ENCODE peak calls at places on chromosomes 11 and 22, in seven cellular contexts. Q, P, D, S, B, Z and A are unnamed samples.
A peak's percentile ranks its signal among the peaks of the same experiment; 100 is the strongest.

GRCh38 chr22:31969789-31970489 is 25.6 kb downstream of the YWHAH start:
- DNase-seq in Q (peak; percentile 55), P (peak; percentile 74), D (no peak), S (peak; percentile 62), B (peak; percentile 86), Z (peak; percentile 71), A (peak; percentile 36)

GRCh38 chr11:45543808-45544422 is 121.5 kb downstream of the CHST1 start:
- DNase-seq in Q (no peak), P (no peak), D (no peak), S (no peak), B (no peak), Z (peak; percentile 19), A (no peak)

GRCh38 chr11:106461839-106462545 is 384.5 kb downstream of the AASDHPPT start:
- DNase-seq in Q (no peak), P (no peak), D (no peak), S (no peak), B (no peak), Z (no peak), A (no peak)

GRCh38 chr11:120324932-120325810 is at the start of gene TLCD5:
- DNase-seq in Q (peak; percentile 19), P (peak; percentile 84), D (no peak), S (peak; percentile 81), B (peak; percentile 33), Z (peak; percentile 82), A (no peak)

GRCh38 chr22:39284142-39284980 is 35.1 kb downstream of the RPL3 start:
- DNase-seq in Q (no peak), P (no peak), D (no peak), S (no peak), B (no peak), Z (no peak), A (no peak)

GRCh38 chr22:19130959-19131684 is at the start of gene TSSK2:
- DNase-seq in Q (no peak), P (no peak), D (no peak), S (no peak), B (no peak), Z (no peak), A (no peak)

GRCh38 chr11:79173615-79174014 is 267.2 kb downstream of the TENM4 start:
- DNase-seq in Q (no peak), P (peak; percentile 79), D (no peak), S (no peak), B (no peak), Z (no peak), A (no peak)

GRCh38 chr22:46982635-46983034 is 220.2 kb downstream of the TBC1D22A start:
- DNase-seq in Q (no peak), P (no peak), D (no peak), S (no peak), B (no peak), Z (no peak), A (no peak)

GRCh38 chr11:36594316-36594989 is at the start of gene IFTAP:
- DNase-seq in Q (peak; percentile 8), P (peak; percentile 69), D (peak; percentile 1), S (peak; percentile 94), B (peak; percentile 95), Z (peak; percentile 91), A (no peak)